ENCODE peak calls at places on chromosomes 13 and 19, in eight cellular contexts. X is neural crest cell; C is GM12891; N is stimulated activated CD4-positive, alpha-beta T cell treated with anti-CD3 and anti-CD28 coated beads, Interleukin-2, amount 100 ng/mL, for 48 hours; B is foreskin fibroblast; G is nephron progenitor cell; D is NCI-H774; O is aorta. T is an unnamed sample.

GRCh38 chr19:15248648-15249559 is 16.7 kb upstream of the EPHX3 start:
- DNase-seq in X (no peak), C (no peak), N (no peak), B (peak; percentile 87), G (no peak), D (no peak), O (peak; percentile 96), T (no peak)

GRCh38 chr13:108776650-108777049 is 147.2 kb downstream of the MYO16 start:
- DNase-seq in X (no peak), C (no peak), N (no peak), B (no peak), G (no peak), D (no peak), O (no peak), T (no peak)

GRCh38 chr19:8046569-8047165 is 5.9 kb upstream of the CCL25 start:
- DNase-seq in X (no peak), C (no peak), N (no peak), B (no peak), G (no peak), D (no peak), O (no peak), T (no peak)

GRCh38 chr19:16660763-16661479 is at the start of gene TMEM38A:
- DNase-seq in X (peak; percentile 8), C (peak; percentile 32), N (peak; percentile 16), B (no peak), G (peak; percentile 60), D (peak; percentile 41), O (peak; percentile 80), T (peak; percentile 22)

GRCh38 chr13:110200276-110200675 is 106.7 kb downstream of the COL4A1 start:
- DNase-seq in X (no peak), C (no peak), N (no peak), B (no peak), G (no peak), D (no peak), O (no peak), T (no peak)

GRCh38 chr13:75470676-75471075 is 11.3 kb downstream of the TBC1D4 start:
- DNase-seq in X (no peak), C (no peak), N (no peak), B (no peak), G (no peak), D (no peak), O (no peak), T (no peak)

GRCh38 chr19:13599681-13600080 is 93.4 kb upstream of the CACNA1A start:
- DNase-seq in X (no peak), C (no peak), N (no peak), B (no peak), G (no peak), D (no peak), O (peak; percentile 33), T (no peak)

GRCh38 chr13:112067871-112068305 is 939 bp downstream of the SOX1 start:
- DNase-seq in X (no peak), C (no peak), N (no peak), B (no peak), G (peak; percentile 53), D (peak; percentile 81), O (peak; percentile 72), T (no peak)

GRCh38 chr13:42728507-42729180 is 52.7 kb upstream of the FAM216B start:
- DNase-seq in X (no peak), C (no peak), N (no peak), B (no peak), G (no peak), D (no peak), O (no peak), T (no peak)

GRCh38 chr19:532578-533484 is 1.3 kb downstream of the CDC34 start:
- DNase-seq in X (peak; percentile 57), C (no peak), N (no peak), B (peak; percentile 49), G (peak; percentile 49), D (no peak), O (peak; percentile 93), T (peak; percentile 58)

GRCh38 chr19:11181488-11181887 is 15.9 kb downstream of the KANK2 start:
- DNase-seq in X (no peak), C (no peak), N (no peak), B (no peak), G (no peak), D (no peak), O (no peak), T (no peak)

GRCh38 chr19:35433448-35433847 is 14.6 kb upstream of the FFAR2 start:
- DNase-seq in X (no peak), C (no peak), N (no peak), B (peak; percentile 4), G (no peak), D (no peak), O (peak; percentile 37), T (no peak)

GRCh38 chr13:45490068-45490467 is 25.3 kb downstream of the COG3 start:
- DNase-seq in X (no peak), C (no peak), N (no peak), B (no peak), G (no peak), D (no peak), O (no peak), T (no peak)

GRCh38 chr13:40271931-40272775 is 394.3 kb downstream of the FOXO1 start:
- DNase-seq in X (no peak), C (no peak), N (peak; percentile 4), B (peak; percentile 35), G (no peak), D (no peak), O (peak; percentile 82), T (no peak)

GRCh38 chr13:104137416-104137815 is 1071.2 kb upstream of the SLC10A2 start:
- DNase-seq in X (no peak), C (no peak), N (no peak), B (no peak), G (no peak), D (no peak), O (no peak), T (no peak)

T was measured in endothelial cell.